ENCODE peak calls at places on chromosomes 5 and 9, in ten cellular contexts. P is right lobe of liver, K is breast epithelium, L is adipocyte, Q is astrocyte, E is HL-60, C is fibroblast of villous mesenchyme, A is endodermal cell, W is HAP-1, D is ovary. Z is an unnamed sample.

GRCh38 chr5:73969195-73970059 is 343.4 kb downstream of the ARHGEF28 start:
- DNase-seq in P (no peak), K (no peak), L (no peak), Q (no peak), E (no peak), C (no peak), A (no peak), W (no peak), D (no peak), Z (no peak)

GRCh38 chr9:79583957-79584654 is 12.3 kb downstream of the TLE4 start:
- DNase-seq in P (peak), K (no peak), L (no peak), Q (no peak), E (peak), C (peak), A (peak), W (no peak), D (no peak), Z (no peak)

GRCh38 chr9:23822331-23823169 is 3.5 kb downstream of the ELAVL2 start:
- DNase-seq in P (no peak), K (no peak), L (no peak), Q (no peak), E (no peak), C (no peak), A (peak), W (no peak), D (no peak), Z (no peak)

GRCh38 chr5:138138949-138139775 is at the start of gene NME5:
- DNase-seq in P (peak), K (peak), L (peak), Q (peak), E (peak), C (peak), A (peak), W (no peak), D (peak), Z (peak)

GRCh38 chr5:72377920-72378635 is 57.9 kb downstream of the PTCD2 start:
- DNase-seq in P (no peak), K (no peak), L (peak), Q (no peak), E (no peak), C (peak), A (no peak), W (no peak), D (no peak), Z (peak)

GRCh38 chr9:133805876-133806622 is 67.9 kb upstream of the SARDH start:
- DNase-seq in P (no peak), K (no peak), L (no peak), Q (no peak), E (no peak), C (no peak), A (no peak), W (no peak), D (no peak), Z (no peak)

GRCh38 chr5:109656829-109657228 is 32.9 kb upstream of the MAN2A1 start:
- DNase-seq in P (peak), K (no peak), L (peak), Q (peak), E (peak), C (peak), A (no peak), W (no peak), D (no peak), Z (peak)

GRCh38 chr5:150065346-150065745 is 21.0 kb downstream of the CSF1R start:
- DNase-seq in P (no peak), K (no peak), L (peak), Q (peak), E (no peak), C (peak), A (peak), W (no peak), D (peak), Z (no peak)

GRCh38 chr9:124290053-124290581 is 32.4 kb downstream of the NEK6 start:
- DNase-seq in P (peak), K (no peak), L (no peak), Q (no peak), E (no peak), C (no peak), A (no peak), W (no peak), D (no peak), Z (no peak)

GRCh38 chr5:95808686-95809413 is 13.7 kb downstream of the GLRX start:
- DNase-seq in P (no peak), K (no peak), L (peak), Q (no peak), E (peak), C (peak), A (peak), W (peak), D (peak), Z (peak)

GRCh38 chr9:133701981-133702797 is 36.0 kb downstream of the SARDH start:
- DNase-seq in P (peak), K (no peak), L (peak), Q (peak), E (no peak), C (peak), A (no peak), W (no peak), D (peak), Z (no peak)

GRCh38 chr5:65828507-65828906 is 97.9 kb upstream of the ERBIN start:
- DNase-seq in P (no peak), K (no peak), L (peak), Q (peak), E (no peak), C (peak), A (no peak), W (no peak), D (no peak), Z (no peak)

GRCh38 chr9:132171702-132172101 is 9.8 kb downstream of the NTNG2 start:
- DNase-seq in P (no peak), K (no peak), L (no peak), Q (no peak), E (no peak), C (no peak), A (no peak), W (no peak), D (no peak), Z (no peak)

GRCh38 chr9:69207503-69207902 is 33.4 kb downstream of the TJP2 start:
- DNase-seq in P (no peak), K (no peak), L (no peak), Q (no peak), E (no peak), C (no peak), A (peak), W (peak), D (no peak), Z (no peak)

GRCh38 chr5:35188041-35188457 is 42.2 kb downstream of the PRLR start:
- DNase-seq in P (no peak), K (no peak), L (no peak), Q (no peak), E (no peak), C (no peak), A (peak), W (no peak), D (no peak), Z (no peak)

GRCh38 chr5:73312146-73312871 is 136.3 kb downstream of the FOXD1 start:
- DNase-seq in P (no peak), K (no peak), L (peak), Q (peak), E (peak), C (peak), A (no peak), W (peak), D (no peak), Z (peak)

GRCh38 chr9:5626727-5627634 is 1.9 kb upstream of the RIC1 start:
- DNase-seq in P (no peak), K (no peak), L (peak), Q (peak), E (peak), C (peak), A (no peak), W (peak), D (no peak), Z (peak)

GRCh38 chr5:36079200-36079761 is 12.6 kb upstream of the UGT3A2 start:
- DNase-seq in P (no peak), K (no peak), L (peak), Q (peak), E (peak), C (peak), A (peak), W (peak), D (no peak), Z (peak)

GRCh38 chr9:130467371-130467770 is 22.6 kb downstream of the ASS1 start:
- DNase-seq in P (no peak), K (no peak), L (no peak), Q (no peak), E (no peak), C (no peak), A (no peak), W (no peak), D (no peak), Z (no peak)

GRCh38 chr9:126372716-126373115 is 46.1 kb downstream of the MVB12B start:
- DNase-seq in P (no peak), K (no peak), L (no peak), Q (no peak), E (peak), C (no peak), A (no peak), W (no peak), D (no peak), Z (no peak)

GRCh38 chr9:18331808-18332209 is 142.1 kb upstream of the ADAMTSL1 start:
- DNase-seq in P (no peak), K (no peak), L (peak), Q (peak), E (no peak), C (peak), A (no peak), W (no peak), D (no peak), Z (no peak)

GRCh38 chr9:133953976-133954709 is 38.0 kb downstream of the VAV2 start:
- DNase-seq in P (peak), K (no peak), L (no peak), Q (no peak), E (no peak), C (no peak), A (no peak), W (no peak), D (no peak), Z (no peak)

GRCh38 chr5:1942630-1943029 is 59.9 kb upstream of the IRX4 start:
- DNase-seq in P (no peak), K (no peak), L (no peak), Q (no peak), E (no peak), C (no peak), A (no peak), W (no peak), D (no peak), Z (no peak)

GRCh38 chr5:151082274-151082902 is 1.6 kb upstream of the TNIP1 start:
- DNase-seq in P (no peak), K (no peak), L (peak), Q (no peak), E (no peak), C (no peak), A (peak), W (peak), D (no peak), Z (no peak)

GRCh38 chr5:57824047-57824446 is 341.4 kb upstream of the ACTBL2 start:
- DNase-seq in P (no peak), K (no peak), L (peak), Q (peak), E (no peak), C (no peak), A (no peak), W (no peak), D (no peak), Z (no peak)

GRCh38 chr9:21381752-21382339 is 3.4 kb downstream of the IFNA2 start:
- DNase-seq in P (no peak), K (no peak), L (no peak), Q (no peak), E (peak), C (no peak), A (peak), W (peak), D (no peak), Z (no peak)

GRCh38 chr5:52202256-52202655 is 585.5 kb upstream of the ITGA1 start:
- DNase-seq in P (no peak), K (no peak), L (no peak), Q (no peak), E (no peak), C (no peak), A (no peak), W (no peak), D (no peak), Z (no peak)

DNA sequence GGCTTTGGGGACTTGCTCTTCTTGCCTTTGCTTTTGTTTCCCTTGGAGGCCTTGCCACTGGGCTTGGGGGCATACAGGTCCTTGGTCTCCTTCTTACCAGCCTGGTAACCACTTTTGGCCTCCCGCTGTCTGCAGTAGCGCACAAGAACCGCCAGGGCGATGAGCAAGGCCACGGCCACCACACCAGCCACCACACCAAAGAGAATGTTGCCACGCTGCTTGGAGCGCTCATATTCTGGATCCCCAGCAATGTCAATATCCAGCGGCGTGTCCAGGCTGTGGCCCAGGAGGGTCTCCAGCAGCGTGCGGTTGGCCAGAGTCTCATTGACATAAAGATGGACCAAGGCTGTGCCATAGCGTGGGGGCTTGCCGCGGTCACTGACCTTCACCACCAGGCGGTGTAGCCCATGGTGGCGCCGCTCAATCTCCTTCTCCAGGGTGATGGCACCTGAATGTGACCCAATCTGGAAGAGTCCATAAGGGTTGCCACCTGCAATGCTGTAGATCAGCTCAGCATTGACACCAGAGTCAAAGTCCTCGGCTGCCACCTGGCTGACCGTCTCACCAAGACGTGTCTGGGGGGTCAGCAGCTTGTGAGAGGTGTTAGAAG is 14.5 kb downstream of the PCDH1 start:
- DNase-seq in P (no peak), K (no peak), L (no peak), Q (no peak), E (no peak), C (no peak), A (no peak), W (no peak), D (no peak), Z (no peak)
- H3K4me3 ChIP-seq in P (no peak), K (no peak), L (no peak), Q (no peak), E (no peak), C (no peak), A (no peak), W (no peak), D (no peak), Z (no peak)

DNA sequence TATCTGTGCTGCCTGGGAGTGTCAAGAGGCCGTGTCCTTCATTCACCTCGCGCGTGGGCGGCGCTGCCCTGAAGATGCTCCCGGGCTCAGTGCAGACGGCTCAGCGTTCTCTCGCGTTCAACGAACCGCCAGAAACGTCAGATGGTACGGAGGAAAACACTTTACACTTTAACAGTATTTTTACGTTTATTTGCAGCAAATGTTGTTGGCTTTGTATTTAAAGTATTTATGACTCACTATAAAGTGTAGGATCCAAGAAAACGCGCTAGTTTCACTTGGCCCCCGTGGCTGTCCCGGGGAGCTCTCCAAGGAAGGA is 544 bp upstream of the ERCC6L2 start:
- DNase-seq in P (peak), K (peak), L (peak), Q (no peak), E (peak), C (no peak), A (peak), W (peak), D (peak), Z (no peak)
- H3K4me3 ChIP-seq in P (no peak), K (no peak), L (no peak), Q (no peak), E (no peak), C (no peak), A (no peak), W (no peak), D (no peak), Z (no peak)

DNA sequence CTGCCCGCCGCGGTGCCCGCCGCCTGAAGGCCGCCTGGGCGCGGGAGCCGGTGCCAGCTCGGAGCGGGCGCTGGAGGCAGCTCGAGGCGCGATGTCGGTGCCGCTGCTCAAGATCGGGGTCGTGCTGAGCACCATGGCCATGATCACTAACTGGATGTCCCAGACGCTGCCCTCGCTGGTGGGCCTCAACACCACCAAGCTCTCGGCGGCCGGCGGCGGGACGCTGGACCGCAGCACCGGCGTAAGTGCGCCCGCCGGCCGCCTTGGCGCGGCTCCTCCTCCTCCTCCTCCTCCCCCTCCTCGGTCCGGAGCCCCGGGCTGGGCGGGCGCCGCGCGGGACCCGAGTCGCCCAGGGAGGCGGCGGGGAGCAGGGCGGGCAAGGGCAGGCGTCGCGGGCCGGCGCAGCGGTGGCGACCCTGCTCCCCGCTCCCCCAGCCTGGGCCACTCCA is 455 bp downstream of the OLFM1 start:
- DNase-seq in P (no peak), K (no peak), L (no peak), Q (no peak), E (no peak), C (no peak), A (peak), W (no peak), D (no peak), Z (no peak)
- H3K4me3 ChIP-seq in P (peak), K (peak), L (peak), Q (no peak), E (no peak), C (no peak), A (peak), W (no peak), D (peak), Z (peak)

DNA sequence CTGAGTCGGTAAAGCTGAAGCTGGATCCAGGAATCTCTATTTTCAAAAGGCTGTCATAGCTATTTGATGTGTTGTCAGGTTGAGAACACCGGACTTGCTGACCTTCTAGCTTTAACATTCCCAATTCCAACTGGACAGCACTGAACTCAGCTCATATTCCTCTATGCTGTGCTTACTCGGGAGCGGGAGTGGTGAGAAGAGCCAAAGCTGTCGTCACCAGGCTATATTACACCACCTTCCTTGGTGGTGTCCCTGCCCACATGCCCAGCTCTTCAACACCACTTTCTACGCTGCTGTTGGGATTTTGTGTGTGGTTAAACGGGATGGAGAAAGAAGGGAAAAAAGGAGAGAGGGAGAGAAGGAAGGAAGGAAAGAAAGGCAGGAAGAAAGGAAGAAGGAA is 653.6 kb downstream of the RAB3C start:
- DNase-seq in P (no peak), K (no peak), L (no peak), Q (no peak), E (no peak), C (no peak), A (no peak), W (no peak), D (no peak), Z (no peak)
- H3K4me3 ChIP-seq in P (no peak), K (no peak), L (no peak), Q (no peak), E (no peak), C (no peak), A (no peak), W (no peak), D (no peak), Z (no peak)

GRCh38 chr5:676699-677076 is 16.5 kb downstream of the TPPP start:
- DNase-seq in P (no peak), K (no peak), L (no peak), Q (no peak), E (no peak), C (no peak), A (no peak), W (no peak), D (no peak), Z (no peak)
- H3K4me3 ChIP-seq in P (no peak), K (no peak), L (no peak), Q (no peak), E (no peak), C (no peak), A (no peak), W (no peak), D (no peak), Z (no peak)

GRCh38 chr5:10482791-10483530 is 41.3 kb downstream of the ROPN1L start:
- DNase-seq in P (no peak), K (no peak), L (no peak), Q (no peak), E (no peak), C (no peak), A (no peak), W (no peak), D (no peak), Z (no peak)

GRCh38 chr5:10484774-10485141 is 43.1 kb downstream of the ROPN1L start:
- DNase-seq in P (no peak), K (no peak), L (no peak), Q (no peak), E (no peak), C (no peak), A (peak), W (no peak), D (no peak), Z (no peak)

GRCh38 chr5:10486511-10487344 is 45.0 kb downstream of the ROPN1L start:
- DNase-seq in P (no peak), K (no peak), L (no peak), Q (no peak), E (no peak), C (no peak), A (no peak), W (no peak), D (no peak), Z (no peak)

GRCh38 chr5:10485897-10486296 is 44.2 kb downstream of the ROPN1L start:
- DNase-seq in P (no peak), K (no peak), L (no peak), Q (no peak), E (no peak), C (no peak), A (no peak), W (no peak), D (no peak), Z (no peak)

GRCh38 chr5:10485142-10485795 is 43.6 kb downstream of the ROPN1L start:
- DNase-seq in P (no peak), K (no peak), L (peak), Q (peak), E (peak), C (peak), A (peak), W (peak), D (no peak), Z (peak)
- H3K4me3 ChIP-seq in P (no peak), K (no peak), L (no peak), Q (no peak), E (no peak), C (no peak), A (peak), W (no peak), D (no peak), Z (no peak)

GRCh38 chr9:37424686-37425297 is 2.3 kb downstream of the GRHPR start:
- DNase-seq in P (no peak), K (no peak), L (no peak), Q (no peak), E (no peak), C (no peak), A (no peak), W (no peak), D (no peak), Z (no peak)

GRCh38 chr9:37423508-37423907 is 1.0 kb downstream of the GRHPR start:
- DNase-seq in P (no peak), K (no peak), L (no peak), Q (no peak), E (no peak), C (no peak), A (no peak), W (no peak), D (no peak), Z (no peak)

GRCh38 chr9:37425298-37425752 is 2.8 kb downstream of the GRHPR start:
- DNase-seq in P (no peak), K (no peak), L (no peak), Q (no peak), E (no peak), C (no peak), A (no peak), W (no peak), D (peak), Z (no peak)

GRCh38 chr9:37422289-37423104 is at the start of gene GRHPR:
- DNase-seq in P (peak), K (peak), L (peak), Q (peak), E (peak), C (peak), A (peak), W (peak), D (peak), Z (peak)

DNA sequence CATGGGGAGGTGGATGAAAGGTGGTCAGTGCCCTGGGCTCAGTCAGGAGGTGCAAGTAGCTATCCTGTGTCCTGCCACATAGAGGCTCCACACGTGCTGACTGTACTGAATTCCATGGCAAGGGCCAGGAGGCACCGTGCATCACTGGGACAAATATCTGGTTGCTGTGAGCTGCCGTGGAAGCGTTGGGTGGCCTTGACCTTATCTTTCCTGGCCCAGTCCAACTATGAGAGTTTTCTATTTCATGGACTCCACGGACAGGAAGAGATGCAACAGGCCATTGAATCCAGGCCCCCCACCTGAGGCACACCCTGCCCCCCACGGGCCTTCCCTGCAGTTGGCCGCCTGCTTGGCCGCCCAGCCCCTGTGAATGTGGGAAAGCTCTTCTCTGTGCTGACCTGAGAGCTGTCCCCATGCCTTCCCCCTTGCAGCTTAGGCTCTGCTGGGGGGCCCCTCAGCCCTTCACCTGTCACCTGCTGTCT is 1.7 kb downstream of the GRHPR start:
- DNase-seq in P (no peak), K (no peak), L (no peak), Q (no peak), E (no peak), C (no peak), A (no peak), W (no peak), D (peak), Z (no peak)
- H3K4me3 ChIP-seq in P (peak), K (no peak), L (peak), Q (no peak), E (no peak), C (peak), A (peak), W (peak), D (no peak), Z (no peak)

Z was measured in skeletal muscle cell.